ENCODE peak calls at places on chromosomes 16 and 17, in nine cellular contexts. S, X, K, L, W, V, P, D and O are unnamed samples.

GRCh38 chr16:56192971-56193936 is 2.0 kb downstream of the GNAO1 start:
- DNase-seq in S (no peak), X (no peak), K (no peak), L (no peak), W (no peak), V (no peak), P (no peak), D (no peak), O (no peak)

GRCh38 chr16:17939723-17940122 is 396.8 kb downstream of the NPIPA8 start:
- DNase-seq in S (no peak), X (no peak), K (no peak), L (no peak), W (no peak), V (no peak), P (no peak), D (no peak), O (no peak)

GRCh38 chr16:81515281-81515680 is 70.7 kb downstream of the CMIP start:
- DNase-seq in S (no peak), X (no peak), K (no peak), L (no peak), W (peak), V (no peak), P (no peak), D (no peak), O (no peak)

GRCh38 chr16:4373356-4373908 is 1.8 kb downstream of the VASN start:
- DNase-seq in S (no peak), X (no peak), K (no peak), L (peak), W (peak), V (no peak), P (no peak), D (peak), O (no peak)

GRCh38 chr17:66222772-66223350 is 6.4 kb downstream of the APOH start:
- DNase-seq in S (no peak), X (no peak), K (no peak), L (no peak), W (no peak), V (no peak), P (no peak), D (no peak), O (no peak)

GRCh38 chr16:54326266-54326662 is 39.7 kb upstream of the IRX3 start:
- DNase-seq in S (no peak), X (no peak), K (no peak), L (peak), W (no peak), V (no peak), P (no peak), D (no peak), O (no peak)

GRCh38 chr17:77862890-77863813 is 95.4 kb upstream of the TNRC6C start:
- DNase-seq in S (no peak), X (no peak), K (no peak), L (no peak), W (peak), V (peak), P (no peak), D (no peak), O (no peak)

GRCh38 chr16:88758944-88759244 is 26.1 kb downstream of the PIEZO1 start:
- DNase-seq in S (no peak), X (no peak), K (no peak), L (no peak), W (no peak), V (no peak), P (no peak), D (no peak), O (no peak)

GRCh38 chr17:79120259-79120658 is 45.6 kb downstream of the ENGASE start:
- DNase-seq in S (no peak), X (no peak), K (no peak), L (no peak), W (no peak), V (no peak), P (no peak), D (no peak), O (no peak)

GRCh38 chr16:28491080-28491969 is 549 bp downstream of the CLN3 start:
- DNase-seq in S (peak), X (no peak), K (peak), L (peak), W (peak), V (no peak), P (peak), D (peak), O (no peak)

GRCh38 chr16:84714028-84714427 is 14.2 kb downstream of the USP10 start:
- DNase-seq in S (no peak), X (no peak), K (no peak), L (no peak), W (no peak), V (no peak), P (no peak), D (no peak), O (no peak)

GRCh38 chr16:5379948-5380347 is 282.4 kb upstream of the EEF2KMT start:
- DNase-seq in S (no peak), X (no peak), K (no peak), L (no peak), W (no peak), V (no peak), P (no peak), D (no peak), O (no peak)

GRCh38 chr16:24977673-24978065 is 37.5 kb downstream of the ARHGAP17 start:
- DNase-seq in S (no peak), X (no peak), K (no peak), L (peak), W (no peak), V (no peak), P (no peak), D (no peak), O (no peak)

GRCh38 chr16:83769397-83770008 is 38.3 kb upstream of the HSBP1 start:
- DNase-seq in S (no peak), X (no peak), K (no peak), L (no peak), W (no peak), V (no peak), P (no peak), D (no peak), O (no peak)

GRCh38 chr16:73056383-73056782 is 8.5 kb upstream of the ZFHX3 start:
- DNase-seq in S (no peak), X (no peak), K (no peak), L (no peak), W (no peak), V (peak), P (no peak), D (no peak), O (no peak)

GRCh38 chr17:78266231-78266631 is 34.8 kb downstream of the TMEM235 start:
- DNase-seq in S (no peak), X (no peak), K (no peak), L (no peak), W (no peak), V (peak), P (no peak), D (no peak), O (no peak)

GRCh38 chr16:73012341-73012740 is 35.6 kb downstream of the ZFHX3 start:
- DNase-seq in S (no peak), X (no peak), K (no peak), L (no peak), W (peak), V (no peak), P (no peak), D (no peak), O (no peak)

GRCh38 chr17:47192549-47192948 is 3.5 kb upstream of the CDC27 start:
- DNase-seq in S (no peak), X (no peak), K (no peak), L (no peak), W (no peak), V (no peak), P (no peak), D (no peak), O (no peak)

GRCh38 chr17:57021226-57021940 is 43.5 kb downstream of the SCPEP1 start:
- DNase-seq in S (no peak), X (no peak), K (no peak), L (no peak), W (peak), V (no peak), P (no peak), D (no peak), O (no peak)

GRCh38 chr17:11580677-11581076 is 17.6 kb upstream of the DNAH9 start:
- DNase-seq in S (no peak), X (no peak), K (no peak), L (no peak), W (no peak), V (no peak), P (no peak), D (no peak), O (no peak)

GRCh38 chr16:75326333-75326732 is 74.9 kb upstream of the BCAR1 start:
- DNase-seq in S (no peak), X (no peak), K (no peak), L (no peak), W (no peak), V (no peak), P (no peak), D (no peak), O (no peak)

GRCh38 chr16:84845496-84846002 is 25.8 kb downstream of the CRISPLD2 start:
- DNase-seq in S (no peak), X (no peak), K (no peak), L (no peak), W (no peak), V (no peak), P (no peak), D (no peak), O (no peak)

GRCh38 chr16:31842864-31843263 is 30.7 kb upstream of the ZNF267 start:
- DNase-seq in S (no peak), X (no peak), K (no peak), L (no peak), W (no peak), V (no peak), P (no peak), D (no peak), O (no peak)

GRCh38 chr17:32516450-32516849 is 29.7 kb downstream of the CDK5R1 start:
- DNase-seq in S (no peak), X (no peak), K (no peak), L (no peak), W (no peak), V (no peak), P (no peak), D (no peak), O (no peak)

GRCh38 chr16:70453891-70454220 is 539 bp upstream of the FCSK start:
- DNase-seq in S (no peak), X (no peak), K (peak), L (peak), W (no peak), V (no peak), P (no peak), D (no peak), O (no peak)

GRCh38 chr16:80938035-80938927 is 68.4 kb downstream of the CMC2 start:
- DNase-seq in S (no peak), X (no peak), K (no peak), L (peak), W (peak), V (no peak), P (no peak), D (peak), O (no peak)

GRCh38 chr16:80569440-80570105 is 28.8 kb downstream of the DYNLRB2 start:
- DNase-seq in S (peak), X (no peak), K (no peak), L (no peak), W (no peak), V (no peak), P (no peak), D (no peak), O (no peak)

GRCh38 chr17:29855686-29856085 is 74.3 kb downstream of the SSH2 start:
- DNase-seq in S (no peak), X (no peak), K (no peak), L (peak), W (no peak), V (no peak), P (no peak), D (no peak), O (no peak)

GRCh38 chr17:164536-165235 is 16.8 kb downstream of the DOC2B start:
- DNase-seq in S (peak), X (no peak), K (peak), L (peak), W (no peak), V (no peak), P (no peak), D (peak), O (no peak)

GRCh38 chr17:39757931-39758873 is 20.5 kb downstream of the GRB7 start:
- DNase-seq in S (peak), X (no peak), K (no peak), L (no peak), W (no peak), V (no peak), P (no peak), D (no peak), O (no peak)